ENCODE peak calls at places on chromosomes 12 and 14, in six cellular contexts. Q is IMR-90, H is neuronal stem cell, X is H9, W is H1, F is trophoblast cell. P is an unnamed sample.
A peak's percentile ranks its signal among the peaks of the same experiment; 100 is the strongest.

GRCh38 chr12:47870175-47870781 is 34.5 kb downstream of the VDR start:
- DNase-seq in Q (no peak), H (peak; percentile 23), X (peak; percentile 78), W (peak; percentile 17), F (peak; percentile 74), P (peak; percentile 75)

GRCh38 chr12:72271741-72272661 is at the start of gene TRHDE:
- DNase-seq in Q (peak; percentile 60), H (peak; percentile 61), X (peak; percentile 78), W (no peak), F (no peak), P (peak; percentile 76)

GRCh38 chr12:116370004-116370404 is 92.5 kb upstream of the MED13L start:
- DNase-seq in Q (peak; percentile 83), H (no peak), X (no peak), W (no peak), F (peak; percentile 86), P (peak; percentile 91)

GRCh38 chr12:33669349-33669748 is 229.7 kb upstream of the SYT10 start:
- DNase-seq in Q (no peak), H (no peak), X (no peak), W (no peak), F (no peak), P (no peak)

GRCh38 chr12:121765573-121765972 is 27.9 kb downstream of the RHOF start:
- DNase-seq in Q (peak; percentile 97), H (no peak), X (peak; percentile 67), W (no peak), F (no peak), P (peak; percentile 88)

GRCh38 chr14:99419905-99420304 is 60.8 kb downstream of the SETD3 start:
- DNase-seq in Q (no peak), H (no peak), X (no peak), W (no peak), F (no peak), P (no peak)

GRCh38 chr12:131408484-131408883 is 302.4 kb upstream of the SFSWAP start:
- DNase-seq in Q (no peak), H (no peak), X (no peak), W (no peak), F (no peak), P (no peak)

GRCh38 chr14:95685978-95686922 is at the start of gene TCL1B:
- DNase-seq in Q (no peak), H (no peak), X (peak; percentile 68), W (no peak), F (no peak), P (no peak)

GRCh38 chr12:127239781-127240180 is 1027.2 kb upstream of the TMEM132C start:
- DNase-seq in Q (no peak), H (no peak), X (no peak), W (no peak), F (no peak), P (no peak)

GRCh38 chr12:113261847-113262470 is 40.7 kb downstream of the TPCN1 start:
- DNase-seq in Q (peak; percentile 22), H (no peak), X (no peak), W (no peak), F (no peak), P (peak; percentile 31)

GRCh38 chr12:84585996-84586395 is 326.6 kb downstream of the SLC6A15 start:
- DNase-seq in Q (peak; percentile 4), H (no peak), X (no peak), W (no peak), F (no peak), P (no peak)

GRCh38 chr12:52041695-52042123 is 9.5 kb upstream of the NR4A1 start:
- DNase-seq in Q (peak; percentile 44), H (no peak), X (peak; percentile 78), W (no peak), F (no peak), P (peak; percentile 49)

GRCh38 chr12:10361084-10361483 is 28.8 kb downstream of the KLRK1 start:
- DNase-seq in Q (no peak), H (no peak), X (peak; percentile 85), W (peak; percentile 29), F (no peak), P (peak; percentile 9)

GRCh38 chr14:68473794-68474193 is 319.1 kb downstream of the ZFP36L1 start:
- DNase-seq in Q (no peak), H (no peak), X (no peak), W (no peak), F (no peak), P (no peak)

GRCh38 chr12:47547077-47547476 is 158.8 kb downstream of the RPAP3 start:
- DNase-seq in Q (peak; percentile 69), H (no peak), X (no peak), W (no peak), F (peak; percentile 20), P (peak; percentile 51)

GRCh38 chr12:89524201-89525001 is at the start of gene GALNT4:
- DNase-seq in Q (peak; percentile 85), H (peak; percentile 78), X (peak; percentile 92), W (peak; percentile 47), F (peak; percentile 78), P (peak; percentile 92)

GRCh38 chr12:112170376-112170775 is 45.0 kb downstream of the TRAFD1 start:
- DNase-seq in Q (no peak), H (no peak), X (no peak), W (no peak), F (no peak), P (no peak)

GRCh38 chr14:26636571-26636970 is 38.7 kb upstream of the NOVA1 start:
- DNase-seq in Q (no peak), H (no peak), X (no peak), W (no peak), F (no peak), P (no peak)

GRCh38 chr12:90712671-90713070 is 242.3 kb downstream of the CCER1 start:
- DNase-seq in Q (no peak), H (no peak), X (no peak), W (no peak), F (no peak), P (peak; percentile 12)

GRCh38 chr12:101799774-101800173 is 31.0 kb downstream of the GNPTAB start:
- DNase-seq in Q (no peak), H (no peak), X (no peak), W (no peak), F (no peak), P (no peak)

GRCh38 chr12:574475-575128 is 88.6 kb downstream of the NINJ2 start:
- DNase-seq in Q (no peak), H (no peak), X (no peak), W (no peak), F (no peak), P (peak; percentile 27)

GRCh38 chr14:30882431-30882830 is 8.1 kb downstream of the COCH start:
- DNase-seq in Q (no peak), H (no peak), X (no peak), W (no peak), F (no peak), P (no peak)

GRCh38 chr12:46401703-46402102 is 29.1 kb upstream of the SLC38A2 start:
- DNase-seq in Q (peak; percentile 58), H (no peak), X (no peak), W (no peak), F (no peak), P (peak; percentile 61)

GRCh38 chr12:10615532-10615931 is 2.1 kb upstream of the MAGOHB start:
- DNase-seq in Q (no peak), H (no peak), X (no peak), W (no peak), F (peak; percentile 40), P (peak; percentile 11)

GRCh38 chr12:132554857-132555630 is 55.3 kb downstream of the LRCOL1 start:
- DNase-seq in Q (no peak), H (no peak), X (no peak), W (no peak), F (peak; percentile 31), P (no peak)

GRCh38 chr14:55580401-55581010 is 499 bp downstream of the KTN1 start:
- DNase-seq in Q (no peak), H (peak; percentile 50), X (peak; percentile 44), W (no peak), F (no peak), P (peak; percentile 53)

GRCh38 chr12:68844788-68845695 is 37.1 kb downstream of the MDM2 start:
- DNase-seq in Q (no peak), H (no peak), X (no peak), W (no peak), F (no peak), P (no peak)
- H4K91ac ChIP-seq in Q (no peak overlapping the region), H (no peak overlapping the region), X (no peak overlapping the region), W (no peak overlapping the region), F (no peak overlapping the region), P (no peak overlapping the region)

GRCh38 chr14:91253795-91254323 is 9.4 kb upstream of the GPR68 start:
- DNase-seq in Q (no peak), H (no peak), X (no peak), W (no peak), F (no peak), P (no peak)

GRCh38 chr14:91255026-91255695 is 10.7 kb upstream of the GPR68 start:
- DNase-seq in Q (no peak), H (no peak), X (no peak), W (no peak), F (no peak), P (no peak)

GRCh38 chr14:91250912-91251311 is 6.4 kb upstream of the GPR68 start:
- DNase-seq in Q (no peak), H (no peak), X (no peak), W (no peak), F (no peak), P (no peak)

GRCh38 chr14:91254456-91254855 is 10.0 kb upstream of the GPR68 start:
- DNase-seq in Q (no peak), H (no peak), X (no peak), W (no peak), F (no peak), P (no peak)

GRCh38 chr14:91252901-91253794 is 8.6 kb upstream of the GPR68 start:
- DNase-seq in Q (no peak), H (no peak), X (peak; percentile 69), W (no peak), F (no peak), P (peak; percentile 26)
- H3K23ac ChIP-seq in Q (no peak overlapping the region), H (peak overlapping the region; percentile 90), X (no peak overlapping the region), W (no peak overlapping the region), F (no peak overlapping the region), P (peak overlapping the region; percentile 97)

GRCh38 chr14:58395815-58396626 is at the start of gene TOMM20L:
- DNase-seq in Q (peak; percentile 48), H (peak; percentile 75), X (peak; percentile 86), W (peak; percentile 53), F (peak; percentile 45), P (peak; percentile 56)

GRCh38 chr14:58398895-58399294 is 3.2 kb downstream of the TOMM20L start:
- DNase-seq in Q (no peak), H (no peak), X (no peak), W (no peak), F (no peak), P (no peak)

GRCh38 chr14:58390830-58391229 is 4.9 kb upstream of the TOMM20L start:
- DNase-seq in Q (no peak), H (no peak), X (no peak), W (no peak), F (no peak), P (no peak)

GRCh38 chr14:58398495-58398894 is 2.8 kb downstream of the TOMM20L start:
- DNase-seq in Q (no peak), H (no peak), X (no peak), W (no peak), F (no peak), P (no peak)

DNA sequence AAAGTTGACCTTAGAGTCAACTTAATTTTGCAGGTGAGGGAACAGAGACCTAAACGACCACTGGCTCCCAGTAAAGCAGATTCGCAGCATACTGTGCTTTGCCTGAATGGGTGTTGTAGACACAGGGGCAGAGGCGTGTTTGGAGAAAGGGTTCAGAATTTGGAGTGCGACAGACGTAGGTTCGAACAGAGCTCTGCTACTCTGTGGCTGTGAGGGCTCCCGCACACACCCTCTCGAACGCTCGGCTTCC is 240 bp upstream of the TOMM20L start:
- DNase-seq in Q (no peak), H (no peak), X (no peak), W (peak; percentile 19), F (no peak), P (no peak)
- H4K91ac ChIP-seq in Q (no peak overlapping the region), H (no peak overlapping the region), X (no peak overlapping the region), W (peak overlapping the region; percentile 72), F (peak overlapping the region; percentile 4), P (no peak overlapping the region)

GRCh38 chr14:90815817-90816662 is at the start of gene TTC7B:
- DNase-seq in Q (peak; percentile 24), H (peak; percentile 51), X (peak; percentile 60), W (no peak), F (peak; percentile 20), P (peak; percentile 32)
- H3K23ac ChIP-seq in Q (peak within 1 kb of the TSS; percentile 37), H (peak within 1 kb of the TSS; percentile 8), X (no peak within 1 kb of the TSS), W (no peak within 1 kb of the TSS), F (no peak within 1 kb of the TSS), P (no peak within 1 kb of the TSS)

P was measured in mesenchymal stem cell.